ENCODE peak calls at places on chromosomes 13 and 19, in five cellular contexts. A is heart right ventricle, F is left lung, D is PC-3, V is lung. G is an unnamed sample. For H3K36me3, the result is how much of the 10 kb centered on the place peaks cover.

GRCh38 chr19:1315470-1316166 is 29.9 kb downstream of the EFNA2 start:
- ATAC-seq in A (peak), F (peak), D (peak), V (peak), G (peak)

GRCh38 chr19:45958763-45959516 is 14.7 kb downstream of the NOVA2 start:
- ATAC-seq in A (no peak), F (no peak), D (peak), V (no peak), G (no peak)

GRCh38 chr13:33817513-33817842 is 471 bp upstream of the RFC3 start:
- ATAC-seq in A (no peak), F (no peak), D (peak), V (no peak), G (peak)

GRCh38 chr19:5481957-5482356 is 26.7 kb downstream of the ZNRF4 start:
- ATAC-seq in A (no peak), F (no peak), D (no peak), V (no peak), G (no peak)

GRCh38 chr13:40313269-40314200 is 352.9 kb downstream of the FOXO1 start:
- ATAC-seq in A (peak), F (peak), D (no peak), V (no peak), G (peak)

GRCh38 chr13:73000027-73000674 is 58.7 kb upstream of the KLF5 start:
- ATAC-seq in A (no peak), F (peak), D (peak), V (no peak), G (no peak)

GRCh38 chr13:77492982-77493381 is 42.5 kb upstream of the SCEL start:
- ATAC-seq in A (peak), F (peak), D (peak), V (peak), G (peak)

GRCh38 chr19:48588670-48589399 is 17.7 kb upstream of the SPACA4 start:
- ATAC-seq in A (peak), F (peak), D (peak), V (peak), G (peak)

GRCh38 chr19:44757735-44758505 is 9.4 kb downstream of the BCL3 start:
- ATAC-seq in A (peak), F (peak), D (no peak), V (no peak), G (peak)

GRCh38 chr13:22137361-22138050 is 466.6 kb downstream of the FGF9 start:
- ATAC-seq in A (no peak), F (no peak), D (no peak), V (no peak), G (no peak)

GRCh38 chr19:44875666-44876418 is 15.2 kb upstream of the TOMM40 start:
- ATAC-seq in A (peak), F (no peak), D (peak), V (no peak), G (no peak)

GRCh38 chr13:37011002-37011401 is 10.4 kb downstream of the EXOSC8 start:
- ATAC-seq in A (no peak), F (no peak), D (no peak), V (no peak), G (no peak)

GRCh38 chr19:42443944-42444398 is 1.2 kb upstream of the CXCL17 start:
- ATAC-seq in A (no peak), F (peak), D (no peak), V (no peak), G (no peak)

GRCh38 chr13:39527961-39528720 is 74.9 kb downstream of the LHFPL6 start:
- ATAC-seq in A (peak), F (peak), D (peak), V (peak), G (no peak)

GRCh38 chr13:72662548-72662947 is 64.9 kb downstream of the MZT1 start:
- ATAC-seq in A (no peak), F (no peak), D (peak), V (no peak), G (no peak)

GRCh38 chr13:108961542-108962125 is 332.2 kb downstream of the MYO16 start:
- ATAC-seq in A (peak), F (peak), D (peak), V (peak), G (peak)

GRCh38 chr19:11447347-11448262 is 12.2 kb downstream of the PRKCSH start:
- ATAC-seq in A (no peak), F (no peak), D (no peak), V (no peak), G (no peak)

GRCh38 chr19:11446271-11446651 is 10.8 kb downstream of the PRKCSH start:
- ATAC-seq in A (no peak), F (no peak), D (no peak), V (no peak), G (no peak)

GRCh38 chr19:11446652-11447301 is 11.3 kb downstream of the PRKCSH start:
- ATAC-seq in A (peak), F (peak), D (peak), V (no peak), G (peak)

GRCh38 chr19:11448923-11449554 is 13.6 kb downstream of the PRKCSH start:
- ATAC-seq in A (no peak), F (no peak), D (no peak), V (no peak), G (no peak)

GRCh38 chr19:11448410-11448809 is 13.0 kb downstream of the PRKCSH start:
- ATAC-seq in A (no peak), F (no peak), D (no peak), V (no peak), G (no peak)
- H3K36me3 ChIP-seq in A (under half), F (half or more), D (under half), V (half or more), G (half or more)

DNA sequence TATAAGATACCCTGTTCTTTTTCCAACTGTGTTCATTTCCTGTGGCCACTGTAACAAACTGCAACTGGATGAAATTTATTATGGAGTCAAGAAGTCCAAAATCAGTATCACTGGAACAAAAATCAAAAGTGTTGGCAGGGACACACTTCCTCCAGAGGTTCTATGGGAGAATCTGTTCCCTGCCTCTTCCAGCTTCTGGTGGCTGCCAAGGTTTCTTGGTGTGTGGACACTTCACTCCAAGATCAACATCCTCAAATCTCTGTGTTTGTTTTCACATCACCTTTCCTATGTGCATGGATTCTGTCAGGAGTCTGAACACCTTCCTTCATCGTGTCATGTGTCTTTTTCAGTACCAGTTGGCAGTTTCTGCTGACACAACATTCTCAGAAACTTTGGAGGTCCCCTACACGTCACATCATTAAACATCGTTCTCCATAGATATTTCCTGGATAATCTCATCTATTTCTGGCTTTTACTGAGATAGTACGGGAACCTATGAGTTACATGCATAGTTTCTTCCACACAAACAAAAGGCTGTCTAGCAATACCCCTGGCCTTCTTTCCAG is 15.2 kb upstream of the EFNB2 start:
- ATAC-seq in A (peak), F (no peak), D (no peak), V (no peak), G (no peak)
- H3K36me3 ChIP-seq in A (under half), F (under half), D (under half), V (under half), G (under half)

DNA sequence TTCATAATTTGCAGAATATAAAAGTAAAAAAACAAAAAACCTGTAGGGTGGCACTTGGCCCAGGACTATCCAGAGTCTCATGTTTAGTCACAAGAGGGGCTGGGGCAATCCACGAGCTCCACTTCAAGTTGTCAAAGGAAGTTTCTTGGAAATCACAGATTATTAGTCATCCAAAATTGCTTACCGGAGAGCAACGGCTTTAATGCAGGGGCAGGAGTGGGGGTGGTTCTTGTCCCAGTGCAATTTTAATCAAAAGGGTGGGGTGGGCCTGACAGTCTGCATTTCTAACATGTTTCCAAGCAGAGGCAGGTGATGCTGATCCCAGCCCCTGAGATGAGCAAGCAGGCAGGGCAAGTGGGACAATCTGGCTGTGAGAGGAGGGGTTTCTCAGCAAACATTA is 233.9 kb downstream of the ABCC4 start:
- ATAC-seq in A (no peak), F (peak), D (peak), V (no peak), G (no peak)
- H3K36me3 ChIP-seq in A (under half), F (under half), D (under half), V (under half), G (under half)

GRCh38 chr13:79359064-79359463 is 47.0 kb downstream of the RBM26 start:
- ATAC-seq in A (no peak), F (no peak), D (no peak), V (no peak), G (no peak)

GRCh38 chr13:79349011-79349410 is 57.0 kb downstream of the RBM26 start:
- ATAC-seq in A (no peak), F (no peak), D (no peak), V (no peak), G (no peak)

GRCh38 chr13:79352107-79352506 is 53.9 kb downstream of the RBM26 start:
- ATAC-seq in A (no peak), F (no peak), D (no peak), V (no peak), G (no peak)

GRCh38 chr13:79353698-79354097 is 52.4 kb downstream of the RBM26 start:
- ATAC-seq in A (no peak), F (no peak), D (no peak), V (no peak), G (no peak)

GRCh38 chr13:79354285-79354684 is 51.8 kb downstream of the RBM26 start:
- ATAC-seq in A (no peak), F (peak), D (no peak), V (no peak), G (no peak)
- H3K36me3 ChIP-seq in A (under half), F (half or more), D (under half), V (under half), G (half or more)

DNA sequence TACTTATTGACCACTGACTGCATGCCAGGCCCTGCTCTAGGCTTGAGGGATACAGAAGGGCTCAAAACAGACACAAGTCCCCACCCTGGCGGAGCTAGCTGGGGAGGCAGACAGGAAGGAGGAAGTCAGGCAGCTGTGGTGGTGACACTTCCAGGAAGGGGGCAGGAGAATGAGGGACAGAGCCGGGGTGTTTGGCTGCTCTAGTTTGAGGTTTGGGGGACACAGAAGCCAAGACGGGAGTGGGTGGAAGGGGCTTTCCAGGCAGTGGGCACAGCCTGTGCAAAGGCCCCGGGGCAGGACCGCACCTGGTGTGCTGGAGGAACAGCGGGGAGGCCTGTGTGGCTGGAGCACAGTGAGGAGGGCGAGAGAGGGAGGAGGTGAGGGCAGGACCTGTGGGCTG is 4.0 kb downstream of the MRPL54 start:
- ATAC-seq in A (no peak), F (no peak), D (no peak), V (no peak), G (no peak)
- H3K36me3 ChIP-seq in A (under half), F (half or more), D (under half), V (under half), G (half or more)

GRCh38 chr19:38661166-38661565 is 13.7 kb downstream of the ACTN4 start:
- ATAC-seq in A (no peak), F (no peak), D (no peak), V (no peak), G (no peak)

GRCh38 chr19:38656171-38656981 is 8.9 kb downstream of the ACTN4 start:
- ATAC-seq in A (no peak), F (no peak), D (no peak), V (no peak), G (peak)

GRCh38 chr19:38660724-38661123 is 13.3 kb downstream of the ACTN4 start:
- ATAC-seq in A (no peak), F (no peak), D (no peak), V (no peak), G (no peak)

GRCh38 chr19:38657633-38658222 is 10.3 kb downstream of the ACTN4 start:
- ATAC-seq in A (no peak), F (peak), D (peak), V (no peak), G (no peak)

GRCh38 chr19:38658462-38659306 is 11.2 kb downstream of the ACTN4 start:
- ATAC-seq in A (peak), F (peak), D (peak), V (peak), G (peak)
- H3K36me3 ChIP-seq in A (under half), F (under half), D (half or more), V (under half), G (under half)

GRCh38 chr19:7533281-7533819 is 2.2 kb upstream of the PNPLA6 start:
- ATAC-seq in A (peak), F (peak), D (no peak), V (no peak), G (peak)
- H3K36me3 ChIP-seq in A (under half), F (half or more), D (under half), V (under half), G (under half)

DNA sequence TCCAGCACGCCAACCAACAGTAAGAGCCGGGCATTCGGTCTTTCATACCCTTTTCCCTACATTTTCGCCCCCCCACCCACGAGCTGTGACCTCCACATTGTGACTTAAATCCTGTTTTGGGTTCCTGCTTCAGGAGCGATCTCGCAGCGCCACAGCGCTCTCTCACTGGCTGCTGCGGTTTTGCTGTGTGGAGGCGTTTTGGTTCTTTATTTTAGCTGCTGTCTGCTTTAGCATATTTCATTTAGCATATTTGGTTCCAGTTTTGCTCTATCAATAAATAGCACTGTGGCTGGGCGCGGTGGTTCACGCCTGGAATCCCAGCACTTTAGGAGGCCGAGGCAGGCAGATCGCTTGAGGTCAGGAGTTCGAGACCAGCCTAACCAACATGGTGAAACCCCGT is 19.6 kb upstream of the SLC39A3 start:
- ATAC-seq in A (no peak), F (no peak), D (no peak), V (no peak), G (no peak)
- H3K36me3 ChIP-seq in A (under half), F (half or more), D (under half), V (half or more), G (under half)